ENCODE peak calls at places on chromosomes 3 and 15, in five cellular contexts. One of them, this sample, is unnamed. For H3K4me1, the result is how much of the 10 kb centered on the place peaks cover.

GRCh38 chr3:42092006-42092405 is 849 bp downstream of the TRAK1 start:
- DNase-seq in neural progenitor cell: no peak
- DNase-seq in ovary: no peak
- DNase-seq in tibial artery: no peak
- DNase-seq in osteoblast: no peak
- DNase-seq in this sample: no peak

GRCh38 chr3:194987571-194988494 is 283.1 kb downstream of the XXYLT1 start:
- DNase-seq in neural progenitor cell: no peak
- DNase-seq in ovary: no peak
- DNase-seq in tibial artery: peak
- DNase-seq in osteoblast: no peak
- DNase-seq in this sample: no peak

GRCh38 chr3:5095879-5096278 is 26.2 kb upstream of the ARL8B start:
- DNase-seq in neural progenitor cell: peak
- DNase-seq in ovary: peak
- DNase-seq in tibial artery: no peak
- DNase-seq in osteoblast: no peak
- DNase-seq in this sample: peak

GRCh38 chr15:29815000-29815704 is 7.1 kb downstream of the TJP1 start:
- DNase-seq in neural progenitor cell: no peak
- DNase-seq in ovary: no peak
- DNase-seq in tibial artery: no peak
- DNase-seq in osteoblast: peak
- DNase-seq in this sample: no peak

GRCh38 chr3:114336122-114336697 is 42.4 kb downstream of the TIGIT start:
- DNase-seq in neural progenitor cell: no peak
- DNase-seq in ovary: no peak
- DNase-seq in tibial artery: no peak
- DNase-seq in osteoblast: no peak
- DNase-seq in this sample: no peak

GRCh38 chr15:69469467-69470191 is 17.0 kb downstream of the RPLP1 start:
- DNase-seq in neural progenitor cell: no peak
- DNase-seq in ovary: no peak
- DNase-seq in tibial artery: peak
- DNase-seq in osteoblast: no peak
- DNase-seq in this sample: no peak

GRCh38 chr3:52244061-52244628 is 1.4 kb upstream of the PPM1M start:
- DNase-seq in neural progenitor cell: no peak
- DNase-seq in ovary: no peak
- DNase-seq in tibial artery: peak
- DNase-seq in osteoblast: peak
- DNase-seq in this sample: peak

GRCh38 chr15:33533197-33533596 is 222.4 kb downstream of the RYR3 start:
- DNase-seq in neural progenitor cell: no peak
- DNase-seq in ovary: no peak
- DNase-seq in tibial artery: no peak
- DNase-seq in osteoblast: no peak
- DNase-seq in this sample: no peak

GRCh38 chr15:67537771-67538170 is 4.7 kb upstream of the MAP2K5 start:
- DNase-seq in neural progenitor cell: no peak
- DNase-seq in ovary: no peak
- DNase-seq in tibial artery: no peak
- DNase-seq in osteoblast: no peak
- DNase-seq in this sample: no peak

GRCh38 chr15:74220475-74221248 is 15.5 kb upstream of the CCDC33 start:
- DNase-seq in neural progenitor cell: no peak
- DNase-seq in ovary: no peak
- DNase-seq in tibial artery: no peak
- DNase-seq in osteoblast: no peak
- DNase-seq in this sample: no peak

GRCh38 chr15:75347222-75348033 is 589 bp downstream of the NEIL1 start:
- DNase-seq in neural progenitor cell: peak
- DNase-seq in ovary: peak
- DNase-seq in tibial artery: peak
- DNase-seq in osteoblast: peak
- DNase-seq in this sample: peak

GRCh38 chr3:69671082-69671952 is 67.9 kb upstream of the MITF start:
- DNase-seq in neural progenitor cell: peak
- DNase-seq in ovary: peak
- DNase-seq in tibial artery: no peak
- DNase-seq in osteoblast: peak
- DNase-seq in this sample: no peak

GRCh38 chr3:184561329-184562145 is at the start of gene EPHB3:
- DNase-seq in neural progenitor cell: peak
- DNase-seq in ovary: peak
- DNase-seq in tibial artery: peak
- DNase-seq in osteoblast: peak
- DNase-seq in this sample: peak

GRCh38 chr3:113103588-113103987 is 107.8 kb upstream of the BOC start:
- DNase-seq in neural progenitor cell: no peak
- DNase-seq in ovary: no peak
- DNase-seq in tibial artery: no peak
- DNase-seq in osteoblast: no peak
- DNase-seq in this sample: no peak

GRCh38 chr3:21158801-21159564 is 592.0 kb downstream of the ZNF385D start:
- DNase-seq in neural progenitor cell: no peak
- DNase-seq in ovary: no peak
- DNase-seq in tibial artery: no peak
- DNase-seq in osteoblast: peak
- DNase-seq in this sample: no peak

GRCh38 chr15:52491460-52491859 is 37.2 kb downstream of the MYO5A start:
- DNase-seq in neural progenitor cell: no peak
- DNase-seq in ovary: no peak
- DNase-seq in tibial artery: no peak
- DNase-seq in osteoblast: no peak
- DNase-seq in this sample: no peak

GRCh38 chr3:76551739-76552138 is 488.2 kb upstream of the ROBO2 start:
- DNase-seq in neural progenitor cell: no peak
- DNase-seq in ovary: no peak
- DNase-seq in tibial artery: no peak
- DNase-seq in osteoblast: no peak
- DNase-seq in this sample: no peak

GRCh38 chr3:172103724-172104123 is 64.3 kb downstream of the FNDC3B start:
- DNase-seq in neural progenitor cell: no peak
- DNase-seq in ovary: no peak
- DNase-seq in tibial artery: no peak
- DNase-seq in osteoblast: peak
- DNase-seq in this sample: no peak

GRCh38 chr3:131167867-131168266 is 141.2 kb downstream of the NEK11 start:
- DNase-seq in neural progenitor cell: no peak
- DNase-seq in ovary: no peak
- DNase-seq in tibial artery: no peak
- DNase-seq in osteoblast: no peak
- DNase-seq in this sample: no peak

GRCh38 chr3:71376911-71377310 is 206.6 kb downstream of the FOXP1 start:
- DNase-seq in neural progenitor cell: no peak
- DNase-seq in ovary: no peak
- DNase-seq in tibial artery: no peak
- DNase-seq in osteoblast: no peak
- DNase-seq in this sample: no peak

GRCh38 chr3:30321065-30321464 is 285.3 kb upstream of the TGFBR2 start:
- DNase-seq in neural progenitor cell: no peak
- DNase-seq in ovary: no peak
- DNase-seq in tibial artery: no peak
- DNase-seq in osteoblast: no peak
- DNase-seq in this sample: no peak

GRCh38 chr3:81863714-81864113 is 102.3 kb upstream of the GBE1 start:
- DNase-seq in neural progenitor cell: no peak
- DNase-seq in ovary: no peak
- DNase-seq in tibial artery: no peak
- DNase-seq in osteoblast: no peak
- DNase-seq in this sample: no peak

GRCh38 chr3:177960014-177960413 is 576.2 kb upstream of the KCNMB2 start:
- DNase-seq in neural progenitor cell: no peak
- DNase-seq in ovary: no peak
- DNase-seq in tibial artery: no peak
- DNase-seq in osteoblast: no peak
- DNase-seq in this sample: no peak

GRCh38 chr15:25736451-25736850 is 126.7 kb downstream of the ATP10A start:
- DNase-seq in neural progenitor cell: no peak
- DNase-seq in ovary: no peak
- DNase-seq in tibial artery: no peak
- DNase-seq in osteoblast: peak
- DNase-seq in this sample: no peak

GRCh38 chr3:10242182-10243065 is 5.8 kb upstream of the TATDN2 start:
- DNase-seq in neural progenitor cell: no peak
- DNase-seq in ovary: no peak
- DNase-seq in tibial artery: no peak
- DNase-seq in osteoblast: peak
- DNase-seq in this sample: no peak

GRCh38 chr15:90300988-90301715 is 35.7 kb downstream of the NGRN start:
- DNase-seq in neural progenitor cell: peak
- DNase-seq in ovary: peak
- DNase-seq in tibial artery: peak
- DNase-seq in osteoblast: peak
- DNase-seq in this sample: peak

GRCh38 chr15:26572606-26573350 is 200.1 kb downstream of the GABRB3 start:
- DNase-seq in neural progenitor cell: no peak
- DNase-seq in ovary: no peak
- DNase-seq in tibial artery: no peak
- DNase-seq in osteoblast: no peak
- DNase-seq in this sample: no peak

GRCh38 chr15:93362821-93363220 is 273.8 kb upstream of the RGMA start:
- DNase-seq in neural progenitor cell: peak
- DNase-seq in ovary: peak
- DNase-seq in tibial artery: no peak
- DNase-seq in osteoblast: no peak
- DNase-seq in this sample: no peak

GRCh38 chr15:99212401-99212800 is 37.0 kb downstream of the TTC23 start:
- DNase-seq in neural progenitor cell: no peak
- DNase-seq in ovary: no peak
- DNase-seq in tibial artery: no peak
- DNase-seq in osteoblast: peak
- DNase-seq in this sample: peak

GRCh38 chr3:13896473-13897154 is 16.7 kb upstream of the WNT7A start:
- DNase-seq in neural progenitor cell: peak
- DNase-seq in ovary: peak
- DNase-seq in tibial artery: peak
- DNase-seq in osteoblast: peak
- DNase-seq in this sample: no peak

GRCh38 chr15:45328663-45329062 is 49.7 kb downstream of the GATM start:
- DNase-seq in neural progenitor cell: no peak
- DNase-seq in ovary: no peak
- DNase-seq in tibial artery: no peak
- DNase-seq in osteoblast: peak
- DNase-seq in this sample: no peak

GRCh38 chr3:45841380-45841700 is 579 bp downstream of the LZTFL1 start:
- DNase-seq in neural progenitor cell: peak
- DNase-seq in ovary: no peak
- DNase-seq in tibial artery: no peak
- DNase-seq in osteoblast: peak
- DNase-seq in this sample: peak

GRCh38 chr3:10945683-10946287 is 46.8 kb upstream of the SLC6A1 start:
- DNase-seq in neural progenitor cell: peak
- DNase-seq in ovary: peak
- DNase-seq in tibial artery: no peak
- DNase-seq in osteoblast: peak
- DNase-seq in this sample: peak

GRCh38 chr15:52112203-52112750 is 298 bp downstream of the BCL2L10 start:
- DNase-seq in neural progenitor cell: no peak
- DNase-seq in ovary: no peak
- DNase-seq in tibial artery: no peak
- DNase-seq in osteoblast: peak
- DNase-seq in this sample: no peak

GRCh38 chr3:50356553-50356952 is 2.8 kb downstream of the TMEM115 start:
- DNase-seq in neural progenitor cell: no peak
- DNase-seq in ovary: no peak
- DNase-seq in tibial artery: no peak
- DNase-seq in osteoblast: no peak
- DNase-seq in this sample: peak

GRCh38 chr3:22713936-22714335 is 489.2 kb upstream of the UBE2E2 start:
- DNase-seq in neural progenitor cell: no peak
- DNase-seq in ovary: no peak
- DNase-seq in tibial artery: no peak
- DNase-seq in osteoblast: no peak
- DNase-seq in this sample: no peak

GRCh38 chr3:44442591-44443309 is 34.7 kb downstream of the ZNF445 start:
- DNase-seq in neural progenitor cell: no peak
- DNase-seq in ovary: no peak
- DNase-seq in tibial artery: no peak
- DNase-seq in osteoblast: no peak
- DNase-seq in this sample: no peak

GRCh38 chr3:44439499-44440295 is 37.8 kb downstream of the ZNF445 start:
- DNase-seq in neural progenitor cell: no peak
- DNase-seq in ovary: peak
- DNase-seq in tibial artery: peak
- DNase-seq in osteoblast: no peak
- DNase-seq in this sample: peak

GRCh38 chr3:44434834-44435510 is 42.5 kb downstream of the ZNF445 start:
- DNase-seq in neural progenitor cell: no peak
- DNase-seq in ovary: no peak
- DNase-seq in tibial artery: no peak
- DNase-seq in osteoblast: no peak
- DNase-seq in this sample: no peak

DNA sequence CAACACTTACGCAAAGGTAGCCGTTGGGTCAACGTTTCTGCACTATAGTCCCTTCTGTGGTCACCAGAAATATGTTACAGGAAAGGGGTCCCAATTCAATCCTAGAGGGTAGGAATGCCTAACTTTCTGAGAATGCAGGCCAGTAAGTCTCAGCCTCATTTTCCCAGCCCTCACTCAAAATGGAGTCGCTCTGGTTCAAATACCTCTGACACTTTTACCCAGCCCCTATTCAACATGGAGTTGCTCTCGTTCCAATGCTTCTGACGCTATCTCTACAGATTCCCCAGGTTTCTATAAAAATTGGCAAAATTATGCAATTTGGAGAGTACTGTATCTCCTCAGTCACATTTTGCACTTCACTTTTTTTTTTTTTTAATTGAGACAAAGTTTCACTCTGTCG is 39.7 kb downstream of the ZNF445 start:
- DNase-seq in neural progenitor cell: no peak
- DNase-seq in ovary: no peak
- DNase-seq in tibial artery: no peak
- DNase-seq in osteoblast: no peak
- DNase-seq in this sample: no peak
- TF ChIP-seq CTCF in neural progenitor cell: no peak
- TF ChIP-seq CTCF in ovary: no peak
- TF ChIP-seq CTCF in tibial artery: no peak
- TF ChIP-seq CTCF in osteoblast: no peak
- TF ChIP-seq CTCF in this sample: no peak

GRCh38 chr3:149571381-149571780 is 86.4 kb downstream of the WWTR1 start:
- DNase-seq in neural progenitor cell: no peak
- DNase-seq in ovary: no peak
- DNase-seq in tibial artery: no peak
- DNase-seq in osteoblast: no peak
- DNase-seq in this sample: no peak
- H3K4me1 ChIP-seq in neural progenitor cell: under half
- H3K4me1 ChIP-seq in ovary: under half
- H3K4me1 ChIP-seq in tibial artery: half or more
- H3K4me1 ChIP-seq in osteoblast: half or more
- H3K4me1 ChIP-seq in this sample: half or more

GRCh38 chr3:43766672-43767465 is 76.1 kb downstream of the ABHD5 start:
- DNase-seq in neural progenitor cell: no peak
- DNase-seq in ovary: no peak
- DNase-seq in tibial artery: no peak
- DNase-seq in osteoblast: peak
- DNase-seq in this sample: no peak
- TF ChIP-seq CTCF in neural progenitor cell: no peak
- TF ChIP-seq CTCF in ovary: no peak
- TF ChIP-seq CTCF in tibial artery: no peak
- TF ChIP-seq CTCF in osteoblast: no peak
- TF ChIP-seq CTCF in this sample: no peak

GRCh38 chr15:85676332-85676731 is 118.4 kb downstream of the KLHL25 start:
- DNase-seq in neural progenitor cell: no peak
- DNase-seq in ovary: no peak
- DNase-seq in tibial artery: no peak
- DNase-seq in osteoblast: no peak
- DNase-seq in this sample: no peak
- H3K4me1 ChIP-seq in neural progenitor cell: under half
- H3K4me1 ChIP-seq in ovary: under half
- H3K4me1 ChIP-seq in tibial artery: under half
- H3K4me1 ChIP-seq in osteoblast: under half
- H3K4me1 ChIP-seq in this sample: under half

This sample was measured in psoas muscle.